ENCODE peak calls at places on chromosomes 4 and X, in four cellular contexts. E is GM10248; B is spleen; G is activated naive CD4-positive, alpha-beta T cell. Y is an unnamed sample.

GRCh38 chr4:155667538-155668511 is 1.2 kb downstream of the GUCY1A1 start:
- DNase-seq in B (peak; percentile 82), E (peak; percentile 67), G (no peak), Y (no peak)

GRCh38 chr4:72701987-72702819 is 133.2 kb upstream of the ADAMTS3 start:
- DNase-seq in E (peak; percentile 26), B (no peak), G (no peak), Y (peak; percentile 31)

GRCh38 chr4:27094785-27095184 is 234.1 kb downstream of the STIM2 start:
- DNase-seq in E (no peak), B (no peak), G (no peak), Y (no peak)

GRCh38 chrX:17655232-17656034 is 81.9 kb upstream of the SCML1 start:
- DNase-seq in G (no peak), E (no peak), B (no peak), Y (no peak)

GRCh38 chrX:16589211-16589610 is 60.7 kb upstream of the S100G start:
- DNase-seq in B (no peak), E (no peak), G (no peak), Y (no peak)

GRCh38 chr4:41323706-41324105 is 67.0 kb downstream of the UCHL1 start:
- DNase-seq in G (no peak), B (no peak), E (no peak), Y (no peak)

GRCh38 chrX:92213781-92214180 is 434.6 kb downstream of the PCDH11X start:
- DNase-seq in E (no peak), B (no peak), G (no peak), Y (no peak)

GRCh38 chr4:12126476-12126875 is 697.8 kb upstream of the HS3ST1 start:
- DNase-seq in B (no peak), E (no peak), G (no peak), Y (peak; percentile 61)

GRCh38 chr4:6755088-6755753 is 27.3 kb upstream of the KIAA0232 start:
- DNase-seq in G (no peak), B (no peak), E (no peak), Y (no peak)

GRCh38 chr4:113467581-113467980 is 294.0 kb downstream of the CAMK2D start:
- DNase-seq in G (no peak), B (no peak), E (no peak), Y (no peak)

GRCh38 chr4:24809376-24809775 is 14.0 kb downstream of the SOD3 start:
- DNase-seq in G (no peak), B (no peak), E (no peak), Y (no peak)

GRCh38 chr4:140757220-140757607 is 1.0 kb upstream of the TBC1D9 start:
- DNase-seq in B (no peak), E (no peak), G (no peak), Y (no peak)

GRCh38 chrX:79259073-79259689 is 108.0 kb downstream of the ITM2A start:
- DNase-seq in B (no peak), G (no peak), E (peak; percentile 22), Y (peak; percentile 77)

GRCh38 chr4:76611611-76612010 is 176.6 kb downstream of the SHROOM3 start:
- DNase-seq in G (no peak), B (no peak), E (no peak), Y (no peak)

GRCh38 chr4:142473960-142474338 is 372.2 kb downstream of the INPP4B start:
- DNase-seq in B (peak; percentile 40), E (no peak), G (no peak), Y (no peak)

GRCh38 chr4:100367451-100367850 is 150.4 kb downstream of the EMCN start:
- DNase-seq in B (no peak), E (no peak), G (no peak), Y (no peak)

GRCh38 chr4:1763550-1764080 is 29.5 kb upstream of the FGFR3 start:
- DNase-seq in G (no peak), B (no peak), E (no peak), Y (no peak)

GRCh38 chr4:153115322-153116100 is 88.7 kb upstream of the TRIM2 start:
- DNase-seq in B (no peak), E (no peak), G (peak; percentile 15), Y (peak; percentile 64)

GRCh38 chr4:83810428-83810827 is 274.5 kb downstream of the GPAT3 start:
- DNase-seq in G (no peak), E (no peak), B (no peak), Y (no peak)

GRCh38 chrX:70613295-70613694 is 168.7 kb downstream of the DLG3 start:
- DNase-seq in E (no peak), B (no peak), G (no peak), Y (no peak)

GRCh38 chr4:13264126-13264525 is 220.0 kb downstream of the RAB28 start:
- DNase-seq in G (no peak), E (no peak), B (no peak), Y (no peak)

GRCh38 chr4:103118171-103118570 is 18.5 kb upstream of the BDH2 start:
- DNase-seq in E (no peak), B (no peak), G (no peak), Y (no peak)

GRCh38 chr4:93203708-93204107 is 624.8 kb upstream of the ATOH1 start:
- DNase-seq in B (no peak), E (no peak), G (no peak), Y (no peak)

GRCh38 chr4:10917475-10918103 is 233.0 kb upstream of the CLNK start:
- DNase-seq in B (no peak), G (no peak), E (no peak), Y (no peak)

GRCh38 chr4:180617203-180617602 is 1626.0 kb upstream of the TENM3 start:
- DNase-seq in B (no peak), E (no peak), G (no peak), Y (no peak)

GRCh38 chr4:68272860-68273259 is 27.4 kb upstream of the TMPRSS11B start:
- DNase-seq in G (no peak), B (no peak), E (no peak), Y (no peak)

GRCh38 chr4:54543088-54543795 is 114.5 kb upstream of the KIT start:
- DNase-seq in G (no peak), E (no peak), B (no peak), Y (no peak)

GRCh38 chr4:87498446-87498900 is 30.7 kb downstream of the SPARCL1 start:
- DNase-seq in B (no peak), E (no peak), G (no peak), Y (no peak)

GRCh38 chr4:109629775-109630174 is 69.7 kb downstream of the MCUB start:
- DNase-seq in B (no peak), E (no peak), G (no peak), Y (no peak)

GRCh38 chr4:85603437-85604336 is 128.7 kb downstream of the ARHGAP24 start:
- DNase-seq in E (peak; percentile 20), G (no peak), B (no peak), Y (no peak)

GRCh38 chrX:51407520-51408409 is 75.1 kb downstream of the NUDT10 start:
- DNase-seq in G (no peak), B (no peak), E (no peak), Y (no peak)

GRCh38 chrX:153804100-153804595 is 9.7 kb downstream of the SSR4 start:
- DNase-seq in B (no peak), E (no peak), G (no peak), Y (no peak)

GRCh38 chrX:53251307-53251706 is 26.3 kb upstream of the KDM5C start:
- DNase-seq in G (no peak), B (peak; percentile 12), E (no peak), Y (no peak)

GRCh38 chr4:118774989-118775388 is 60.9 kb downstream of the SEC24D start:
- DNase-seq in B (no peak), E (no peak), G (no peak), Y (no peak)

Y was measured in HL-60.